ENCODE peak calls at places on chromosomes 12 and 14, in five cellular contexts. T is HepG2, H is H1, U is GM12891, N is K562. P is an unnamed sample.

GRCh38 chr12:48680861-48681260 is 1.2 kb downstream of the KANSL2 start:
- DNase-seq in U (no peak), H (peak), T (no peak), N (peak), P (no peak)

GRCh38 chr12:12735301-12735700 is 18.1 kb downstream of the CDKN1B start:
- DNase-seq in U (no peak), T (no peak), H (no peak), N (no peak), P (no peak)

GRCh38 chr14:94307410-94307992 is 14.4 kb upstream of the SERPINA10 start:
- DNase-seq in N (peak), U (no peak), H (peak), T (peak), P (no peak)

GRCh38 chr14:35909675-35910074 is 83.5 kb downstream of the BRMS1L start:
- DNase-seq in T (no peak), N (no peak), H (no peak), U (no peak), P (no peak)

GRCh38 chr12:26810330-26810729 is 22.7 kb downstream of the ITPR2 start:
- DNase-seq in N (no peak), H (no peak), T (no peak), U (no peak), P (no peak)

GRCh38 chr14:68084256-68084655 is 264.7 kb downstream of the RAD51B start:
- DNase-seq in T (no peak), H (no peak), N (peak), U (no peak), P (no peak)

GRCh38 chr14:54715244-54715643 is 148.3 kb downstream of the SAMD4A start:
- DNase-seq in U (no peak), T (no peak), N (peak), H (no peak), P (no peak)

GRCh38 chr14:41037388-41037787 is 569.3 kb upstream of the LRFN5 start:
- DNase-seq in N (no peak), T (no peak), H (no peak), U (no peak), P (no peak)

GRCh38 chr12:67520611-67521010 is 127.9 kb upstream of the DYRK2 start:
- DNase-seq in N (no peak), H (no peak), T (no peak), U (no peak), P (no peak)

GRCh38 chr14:23571701-23572523 is 4.3 kb upstream of the AP1G2 start:
- DNase-seq in N (no peak), U (no peak), T (no peak), H (no peak), P (no peak)

GRCh38 chr12:41264281-41264680 is 76.2 kb downstream of the PDZRN4 start:
- DNase-seq in N (no peak), U (no peak), H (no peak), T (peak), P (no peak)

GRCh38 chr12:132605892-132606291 is 4.5 kb downstream of the LRCOL1 start:
- DNase-seq in H (no peak), T (no peak), N (no peak), U (no peak), P (no peak)

GRCh38 chr12:80033457-80033856 is 65.9 kb upstream of the OTOGL start:
- DNase-seq in T (no peak), U (no peak), N (no peak), H (no peak), P (no peak)

GRCh38 chr12:124387510-124387855 is 92.6 kb downstream of the RFLNA start:
- DNase-seq in U (no peak), N (no peak), H (no peak), T (peak), P (no peak)

GRCh38 chr12:49869816-49870500 is 27.1 kb upstream of the BCDIN3D start:
- DNase-seq in N (no peak), H (peak), T (no peak), U (no peak), P (no peak)

GRCh38 chr12:75783093-75783877 is 248.3 kb downstream of the PHLDA1 start:
- DNase-seq in H (no peak), U (no peak), T (no peak), N (no peak), P (no peak)

GRCh38 chr12:96225003-96225855 is 31.1 kb downstream of the ELK3 start:
- DNase-seq in H (no peak), U (no peak), T (no peak), N (no peak), P (no peak)

GRCh38 chr12:26130728-26131127 is 5.9 kb upstream of the BHLHE41 start:
- DNase-seq in U (no peak), H (no peak), N (no peak), T (no peak), P (no peak)

GRCh38 chr12:3017281-3017680 is 58.1 kb downstream of the TEAD4 start:
- DNase-seq in H (no peak), U (no peak), T (no peak), N (no peak), P (no peak)

GRCh38 chr12:558595-558994 is 98.9 kb downstream of the B4GALNT3 start:
- DNase-seq in N (peak), T (no peak), U (no peak), H (no peak), P (no peak)

GRCh38 chr12:11797317-11797913 is 147.9 kb downstream of the ETV6 start:
- DNase-seq in N (no peak), H (no peak), T (peak), U (no peak), P (no peak)

GRCh38 chr12:67759829-67760228 is 111.3 kb downstream of the DYRK2 start:
- DNase-seq in H (no peak), U (no peak), N (no peak), T (no peak), P (no peak)

GRCh38 chr12:128163096-128163495 is 103.9 kb upstream of the TMEM132C start:
- DNase-seq in N (no peak), U (no peak), H (no peak), T (no peak), P (no peak)

GRCh38 chr12:106764738-106765137 is 9.7 kb upstream of the RIC8B start:
- DNase-seq in T (no peak), H (no peak), U (no peak), N (no peak), P (no peak)

GRCh38 chr12:121668750-121669524 is 517 bp downstream of the MORN3 start:
- DNase-seq in U (no peak), H (peak), T (peak), N (peak), P (no peak)

GRCh38 chr14:53491256-53491905 is 338.3 kb upstream of the DDHD1 start:
- DNase-seq in U (no peak), H (no peak), N (no peak), T (no peak), P (no peak)

GRCh38 chr14:96149131-96149530 is 55.5 kb upstream of the BDKRB2 start:
- DNase-seq in H (no peak), N (no peak), U (no peak), T (no peak), P (no peak)

GRCh38 chr12:53624453-53624852 is 1.7 kb downstream of the ATF7 start:
- DNase-seq in H (no peak), T (no peak), U (no peak), N (no peak), P (no peak)

GRCh38 chr14:63435838-63436237 is 107.3 kb downstream of the PPP2R5E start:
- DNase-seq in U (no peak), T (peak), H (no peak), N (no peak), P (no peak)
- TF ChIP-seq POLR2AphosphoS5 in U (no peak), T (no peak), H (no peak), N (no peak), P (no peak)

GRCh38 chr14:70416717-70417349 is at the start of gene SYNJ2BP:
- DNase-seq in T (peak), N (peak), H (peak), U (peak), P (peak)
- TF ChIP-seq POLR2A in T (peak), N (no peak), H (no peak), U (no peak), P (peak)

DNA sequence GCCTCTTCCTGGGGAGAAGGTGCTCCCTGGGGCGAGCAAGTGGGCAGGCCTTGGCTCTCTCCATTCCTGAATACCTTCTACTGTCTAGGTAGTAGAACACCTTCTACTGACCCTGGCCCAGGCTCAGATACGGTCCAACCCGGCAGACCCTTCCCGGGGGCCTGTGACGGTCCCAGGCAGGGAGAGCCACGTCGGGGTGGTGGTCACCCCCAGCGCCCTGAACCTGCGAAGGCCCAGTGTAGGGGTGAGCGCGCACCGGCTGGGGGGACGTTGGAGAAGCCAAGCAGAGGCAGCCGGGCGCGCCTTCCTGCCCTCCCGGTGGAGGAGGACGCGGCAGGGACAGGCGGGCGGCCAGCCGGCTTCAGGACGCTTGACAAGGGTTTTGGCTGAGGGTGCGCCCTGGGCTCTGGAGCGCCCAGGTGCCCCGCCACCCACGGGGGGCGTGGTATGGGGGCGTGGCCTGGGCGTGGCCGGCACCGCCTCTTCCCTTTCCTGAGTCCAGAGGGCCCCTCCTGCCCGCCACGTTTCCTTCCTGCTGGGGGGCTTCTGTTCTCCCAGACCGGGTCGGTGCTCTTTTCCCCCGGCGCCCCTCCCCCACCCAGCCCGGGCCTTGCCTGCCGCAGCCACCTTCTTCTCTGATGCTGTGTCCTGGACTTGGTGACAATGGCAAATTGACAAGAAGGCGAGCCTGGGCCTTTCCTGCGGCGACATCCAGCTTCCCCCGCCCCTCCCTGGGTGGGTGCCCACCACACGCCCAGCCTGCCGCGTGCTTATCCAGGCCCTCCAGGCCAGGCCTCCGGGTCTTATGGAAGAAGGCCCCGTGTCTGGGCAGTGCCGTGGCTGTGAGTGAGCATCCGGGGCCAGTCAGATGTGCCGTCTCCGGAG is 24.5 kb upstream of the PPP1R13B start:
- DNase-seq in H (peak), U (peak), N (peak), T (no peak), P (peak)
- TF ChIP-seq TAF1 in H (no peak), U (no peak), N (no peak), T (no peak), P (no peak)

DNA sequence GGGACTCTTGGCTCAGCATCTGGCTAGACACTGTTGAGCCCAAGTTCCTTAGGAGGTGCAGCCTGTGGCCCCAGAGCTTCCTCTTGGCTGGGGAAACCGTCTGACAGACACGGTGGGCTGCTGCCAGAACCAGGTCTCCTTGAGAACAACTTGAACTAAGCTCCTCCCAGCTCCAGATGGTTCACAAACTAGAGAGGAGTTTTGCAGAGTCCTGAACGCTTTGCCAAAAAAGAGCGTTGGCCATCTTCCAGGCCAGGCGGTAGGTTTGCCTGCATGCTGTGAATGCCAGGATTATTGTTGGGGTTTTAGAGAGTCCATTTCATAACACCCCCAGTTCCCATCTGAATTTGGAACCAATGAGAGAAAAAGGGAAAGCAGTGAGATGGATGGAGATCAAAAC is 399.8 kb downstream of the RGS6 start:
- DNase-seq in N (no peak), T (no peak), U (no peak), H (no peak), P (no peak)
- TF ChIP-seq POLR2AphosphoS5 in N (no peak), T (no peak), U (no peak), H (no peak), P (no peak)

P was measured in GM12892.